ENCODE peak calls at places on chromosomes 4 and X, in ten cellular contexts. One of them, this sample, is unnamed.

GRCh38 chr4:116101321-116101720 is 984.1 kb downstream of the TRAM1L1 start:
- DNase-seq in left colon: no peak
- DNase-seq in activated naive CD4-positive, alpha-beta T cell treated with anti-CD3 and anti-CD28 coated beads, Interleukin-2, amount 50 U/mL, for 16 hours: no peak
- DNase-seq in T-helper 1 cell: no peak
- DNase-seq in Caki2: no peak
- DNase-seq in NCI-H1436: no peak
- DNase-seq in hypothalamus: no peak
- DNase-seq in OCI-LY7: no peak
- DNase-seq in GM12864: no peak
- DNase-seq in T follicular helper cell: no peak
- DNase-seq in this sample: no peak

GRCh38 chr4:8681391-8681790 is 88.8 kb downstream of the CPZ start:
- DNase-seq in activated naive CD4-positive, alpha-beta T cell treated with anti-CD3 and anti-CD28 coated beads, Interleukin-2, amount 50 U/mL, for 16 hours: no peak
- DNase-seq in GM12864: no peak
- DNase-seq in T follicular helper cell: no peak
- DNase-seq in Caki2: no peak
- DNase-seq in T-helper 1 cell: no peak
- DNase-seq in hypothalamus: no peak
- DNase-seq in OCI-LY7: no peak
- DNase-seq in left colon: no peak
- DNase-seq in NCI-H1436: no peak
- DNase-seq in this sample: peak

GRCh38 chrX:107146670-107147069 is 28.0 kb upstream of the RBM41 start:
- DNase-seq in activated naive CD4-positive, alpha-beta T cell treated with anti-CD3 and anti-CD28 coated beads, Interleukin-2, amount 50 U/mL, for 16 hours: no peak
- DNase-seq in T follicular helper cell: no peak
- DNase-seq in OCI-LY7: no peak
- DNase-seq in GM12864: no peak
- DNase-seq in Caki2: no peak
- DNase-seq in T-helper 1 cell: no peak
- DNase-seq in hypothalamus: no peak
- DNase-seq in left colon: no peak
- DNase-seq in NCI-H1436: no peak
- DNase-seq in this sample: no peak

GRCh38 chrX:70476934-70477733 is 32.5 kb downstream of the DLG3 start:
- DNase-seq in Caki2: peak
- DNase-seq in activated naive CD4-positive, alpha-beta T cell treated with anti-CD3 and anti-CD28 coated beads, Interleukin-2, amount 50 U/mL, for 16 hours: no peak
- DNase-seq in NCI-H1436: no peak
- DNase-seq in T-helper 1 cell: no peak
- DNase-seq in OCI-LY7: no peak
- DNase-seq in left colon: peak
- DNase-seq in GM12864: no peak
- DNase-seq in T follicular helper cell: no peak
- DNase-seq in hypothalamus: no peak
- DNase-seq in this sample: no peak

GRCh38 chr4:83618431-83618830 is 82.5 kb downstream of the GPAT3 start:
- DNase-seq in T-helper 1 cell: no peak
- DNase-seq in activated naive CD4-positive, alpha-beta T cell treated with anti-CD3 and anti-CD28 coated beads, Interleukin-2, amount 50 U/mL, for 16 hours: no peak
- DNase-seq in T follicular helper cell: no peak
- DNase-seq in NCI-H1436: no peak
- DNase-seq in OCI-LY7: no peak
- DNase-seq in left colon: peak
- DNase-seq in GM12864: no peak
- DNase-seq in Caki2: peak
- DNase-seq in hypothalamus: no peak
- DNase-seq in this sample: no peak

GRCh38 chrX:20727447-20727846 is 460.7 kb upstream of the RPS6KA3 start:
- DNase-seq in left colon: no peak
- DNase-seq in OCI-LY7: no peak
- DNase-seq in Caki2: no peak
- DNase-seq in hypothalamus: no peak
- DNase-seq in activated naive CD4-positive, alpha-beta T cell treated with anti-CD3 and anti-CD28 coated beads, Interleukin-2, amount 50 U/mL, for 16 hours: no peak
- DNase-seq in GM12864: no peak
- DNase-seq in T follicular helper cell: no peak
- DNase-seq in NCI-H1436: no peak
- DNase-seq in T-helper 1 cell: no peak
- DNase-seq in this sample: no peak

GRCh38 chr4:40811886-40812857 is 62.4 kb downstream of the NSUN7 start:
- DNase-seq in GM12864: no peak
- DNase-seq in Caki2: no peak
- DNase-seq in T follicular helper cell: no peak
- DNase-seq in hypothalamus: no peak
- DNase-seq in activated naive CD4-positive, alpha-beta T cell treated with anti-CD3 and anti-CD28 coated beads, Interleukin-2, amount 50 U/mL, for 16 hours: no peak
- DNase-seq in OCI-LY7: no peak
- DNase-seq in NCI-H1436: no peak
- DNase-seq in left colon: no peak
- DNase-seq in T-helper 1 cell: no peak
- DNase-seq in this sample: no peak

GRCh38 chr4:173684223-173684622 is 154.2 kb upstream of the HAND2 start:
- DNase-seq in T-helper 1 cell: no peak
- DNase-seq in T follicular helper cell: no peak
- DNase-seq in hypothalamus: no peak
- DNase-seq in NCI-H1436: no peak
- DNase-seq in OCI-LY7: no peak
- DNase-seq in Caki2: no peak
- DNase-seq in GM12864: no peak
- DNase-seq in left colon: no peak
- DNase-seq in activated naive CD4-positive, alpha-beta T cell treated with anti-CD3 and anti-CD28 coated beads, Interleukin-2, amount 50 U/mL, for 16 hours: no peak
- DNase-seq in this sample: no peak

GRCh38 chrX:14936561-14936960 is 63.3 kb downstream of the MOSPD2 start:
- DNase-seq in GM12864: no peak
- DNase-seq in OCI-LY7: no peak
- DNase-seq in left colon: no peak
- DNase-seq in T-helper 1 cell: no peak
- DNase-seq in activated naive CD4-positive, alpha-beta T cell treated with anti-CD3 and anti-CD28 coated beads, Interleukin-2, amount 50 U/mL, for 16 hours: no peak
- DNase-seq in NCI-H1436: no peak
- DNase-seq in T follicular helper cell: no peak
- DNase-seq in Caki2: peak
- DNase-seq in hypothalamus: no peak
- DNase-seq in this sample: no peak

GRCh38 chr4:139281212-139281611 is 1.2 kb upstream of the MGARP start:
- DNase-seq in GM12864: no peak
- DNase-seq in T follicular helper cell: no peak
- DNase-seq in T-helper 1 cell: no peak
- DNase-seq in NCI-H1436: no peak
- DNase-seq in Caki2: no peak
- DNase-seq in OCI-LY7: no peak
- DNase-seq in left colon: no peak
- DNase-seq in hypothalamus: no peak
- DNase-seq in activated naive CD4-positive, alpha-beta T cell treated with anti-CD3 and anti-CD28 coated beads, Interleukin-2, amount 50 U/mL, for 16 hours: no peak
- DNase-seq in this sample: no peak

GRCh38 chr4:47703008-47703407 is 134.9 kb downstream of the CORIN start:
- DNase-seq in left colon: no peak
- DNase-seq in T-helper 1 cell: no peak
- DNase-seq in hypothalamus: no peak
- DNase-seq in T follicular helper cell: no peak
- DNase-seq in activated naive CD4-positive, alpha-beta T cell treated with anti-CD3 and anti-CD28 coated beads, Interleukin-2, amount 50 U/mL, for 16 hours: no peak
- DNase-seq in OCI-LY7: no peak
- DNase-seq in GM12864: no peak
- DNase-seq in NCI-H1436: no peak
- DNase-seq in Caki2: no peak
- DNase-seq in this sample: no peak

GRCh38 chrX:31223817-31224216 is 152.0 kb upstream of the FTHL17 start:
- DNase-seq in T follicular helper cell: no peak
- DNase-seq in GM12864: peak
- DNase-seq in hypothalamus: no peak
- DNase-seq in Caki2: no peak
- DNase-seq in OCI-LY7: peak
- DNase-seq in left colon: no peak
- DNase-seq in NCI-H1436: no peak
- DNase-seq in activated naive CD4-positive, alpha-beta T cell treated with anti-CD3 and anti-CD28 coated beads, Interleukin-2, amount 50 U/mL, for 16 hours: no peak
- DNase-seq in T-helper 1 cell: no peak
- DNase-seq in this sample: no peak

GRCh38 chrX:19517965-19518364 is 2.7 kb upstream of the MAP3K15 start:
- DNase-seq in OCI-LY7: no peak
- DNase-seq in T follicular helper cell: no peak
- DNase-seq in hypothalamus: no peak
- DNase-seq in Caki2: no peak
- DNase-seq in GM12864: no peak
- DNase-seq in T-helper 1 cell: no peak
- DNase-seq in NCI-H1436: no peak
- DNase-seq in activated naive CD4-positive, alpha-beta T cell treated with anti-CD3 and anti-CD28 coated beads, Interleukin-2, amount 50 U/mL, for 16 hours: no peak
- DNase-seq in left colon: no peak
- DNase-seq in this sample: no peak

GRCh38 chr4:87224036-87224923 is 3.9 kb upstream of the KLHL8 start:
- DNase-seq in Caki2: no peak
- DNase-seq in left colon: no peak
- DNase-seq in OCI-LY7: no peak
- DNase-seq in hypothalamus: no peak
- DNase-seq in activated naive CD4-positive, alpha-beta T cell treated with anti-CD3 and anti-CD28 coated beads, Interleukin-2, amount 50 U/mL, for 16 hours: no peak
- DNase-seq in T follicular helper cell: no peak
- DNase-seq in T-helper 1 cell: no peak
- DNase-seq in NCI-H1436: no peak
- DNase-seq in GM12864: no peak
- DNase-seq in this sample: no peak

GRCh38 chrX:111181883-111182400 is 86.0 kb downstream of the PAK3 start:
- DNase-seq in NCI-H1436: peak
- DNase-seq in T-helper 1 cell: no peak
- DNase-seq in activated naive CD4-positive, alpha-beta T cell treated with anti-CD3 and anti-CD28 coated beads, Interleukin-2, amount 50 U/mL, for 16 hours: no peak
- DNase-seq in GM12864: no peak
- DNase-seq in T follicular helper cell: no peak
- DNase-seq in left colon: no peak
- DNase-seq in Caki2: no peak
- DNase-seq in hypothalamus: no peak
- DNase-seq in OCI-LY7: no peak
- DNase-seq in this sample: no peak

GRCh38 chr4:154877110-154877760 is 96.2 kb downstream of the RBM46 start:
- DNase-seq in OCI-LY7: peak
- DNase-seq in activated naive CD4-positive, alpha-beta T cell treated with anti-CD3 and anti-CD28 coated beads, Interleukin-2, amount 50 U/mL, for 16 hours: no peak
- DNase-seq in T-helper 1 cell: no peak
- DNase-seq in Caki2: peak
- DNase-seq in left colon: peak
- DNase-seq in GM12864: no peak
- DNase-seq in hypothalamus: no peak
- DNase-seq in NCI-H1436: no peak
- DNase-seq in T follicular helper cell: no peak
- DNase-seq in this sample: no peak

GRCh38 chr4:151012836-151013235 is 2.2 kb downstream of the LRBA start:
- DNase-seq in T-helper 1 cell: no peak
- DNase-seq in Caki2: peak
- DNase-seq in GM12864: no peak
- DNase-seq in T follicular helper cell: no peak
- DNase-seq in hypothalamus: no peak
- DNase-seq in activated naive CD4-positive, alpha-beta T cell treated with anti-CD3 and anti-CD28 coated beads, Interleukin-2, amount 50 U/mL, for 16 hours: no peak
- DNase-seq in NCI-H1436: no peak
- DNase-seq in OCI-LY7: peak
- DNase-seq in left colon: peak
- DNase-seq in this sample: no peak

GRCh38 chrX:46577116-46578005 is 3.8 kb downstream of the CHST7 start:
- DNase-seq in left colon: no peak
- DNase-seq in hypothalamus: no peak
- DNase-seq in activated naive CD4-positive, alpha-beta T cell treated with anti-CD3 and anti-CD28 coated beads, Interleukin-2, amount 50 U/mL, for 16 hours: no peak
- DNase-seq in Caki2: peak
- DNase-seq in T-helper 1 cell: no peak
- DNase-seq in NCI-H1436: no peak
- DNase-seq in OCI-LY7: no peak
- DNase-seq in T follicular helper cell: no peak
- DNase-seq in GM12864: no peak
- DNase-seq in this sample: no peak

GRCh38 chr4:25810016-25810415 is 52.8 kb downstream of the SEL1L3 start:
- DNase-seq in NCI-H1436: no peak
- DNase-seq in GM12864: no peak
- DNase-seq in T follicular helper cell: no peak
- DNase-seq in left colon: no peak
- DNase-seq in hypothalamus: no peak
- DNase-seq in Caki2: no peak
- DNase-seq in activated naive CD4-positive, alpha-beta T cell treated with anti-CD3 and anti-CD28 coated beads, Interleukin-2, amount 50 U/mL, for 16 hours: no peak
- DNase-seq in OCI-LY7: no peak
- DNase-seq in T-helper 1 cell: no peak
- DNase-seq in this sample: no peak

GRCh38 chr4:76687730-76688441 is 210.1 kb downstream of the SOWAHB start:
- DNase-seq in hypothalamus: no peak
- DNase-seq in T-helper 1 cell: no peak
- DNase-seq in NCI-H1436: peak
- DNase-seq in left colon: no peak
- DNase-seq in activated naive CD4-positive, alpha-beta T cell treated with anti-CD3 and anti-CD28 coated beads, Interleukin-2, amount 50 U/mL, for 16 hours: no peak
- DNase-seq in GM12864: no peak
- DNase-seq in T follicular helper cell: no peak
- DNase-seq in OCI-LY7: no peak
- DNase-seq in Caki2: peak
- DNase-seq in this sample: no peak

GRCh38 chr4:176879370-176880116 is 86.8 kb upstream of the VEGFC start:
- DNase-seq in T follicular helper cell: no peak
- DNase-seq in T-helper 1 cell: no peak
- DNase-seq in OCI-LY7: no peak
- DNase-seq in GM12864: no peak
- DNase-seq in hypothalamus: no peak
- DNase-seq in left colon: no peak
- DNase-seq in NCI-H1436: no peak
- DNase-seq in activated naive CD4-positive, alpha-beta T cell treated with anti-CD3 and anti-CD28 coated beads, Interleukin-2, amount 50 U/mL, for 16 hours: no peak
- DNase-seq in Caki2: no peak
- DNase-seq in this sample: no peak

GRCh38 chr4:47315346-47315745 is 148.2 kb downstream of the COMMD8 start:
- DNase-seq in left colon: no peak
- DNase-seq in T-helper 1 cell: no peak
- DNase-seq in T follicular helper cell: no peak
- DNase-seq in OCI-LY7: no peak
- DNase-seq in activated naive CD4-positive, alpha-beta T cell treated with anti-CD3 and anti-CD28 coated beads, Interleukin-2, amount 50 U/mL, for 16 hours: no peak
- DNase-seq in Caki2: peak
- DNase-seq in NCI-H1436: no peak
- DNase-seq in hypothalamus: no peak
- DNase-seq in GM12864: no peak
- DNase-seq in this sample: no peak

GRCh38 chr4:183154701-183155391 is 55.8 kb downstream of the WWC2 start:
- DNase-seq in left colon: peak
- DNase-seq in NCI-H1436: no peak
- DNase-seq in activated naive CD4-positive, alpha-beta T cell treated with anti-CD3 and anti-CD28 coated beads, Interleukin-2, amount 50 U/mL, for 16 hours: no peak
- DNase-seq in Caki2: peak
- DNase-seq in hypothalamus: no peak
- DNase-seq in GM12864: no peak
- DNase-seq in T follicular helper cell: no peak
- DNase-seq in T-helper 1 cell: no peak
- DNase-seq in OCI-LY7: no peak
- DNase-seq in this sample: no peak

GRCh38 chr4:38957239-38957815 is 74.9 kb downstream of the TMEM156 start:
- DNase-seq in T-helper 1 cell: no peak
- DNase-seq in GM12864: no peak
- DNase-seq in activated naive CD4-positive, alpha-beta T cell treated with anti-CD3 and anti-CD28 coated beads, Interleukin-2, amount 50 U/mL, for 16 hours: no peak
- DNase-seq in NCI-H1436: no peak
- DNase-seq in T follicular helper cell: no peak
- DNase-seq in OCI-LY7: no peak
- DNase-seq in Caki2: no peak
- DNase-seq in left colon: no peak
- DNase-seq in hypothalamus: no peak
- DNase-seq in this sample: no peak

GRCh38 chr4:13524504-13525243 is 19.6 kb downstream of the NKX3-2 start:
- DNase-seq in OCI-LY7: no peak
- DNase-seq in activated naive CD4-positive, alpha-beta T cell treated with anti-CD3 and anti-CD28 coated beads, Interleukin-2, amount 50 U/mL, for 16 hours: no peak
- DNase-seq in GM12864: no peak
- DNase-seq in left colon: no peak
- DNase-seq in hypothalamus: no peak
- DNase-seq in T-helper 1 cell: no peak
- DNase-seq in Caki2: no peak
- DNase-seq in NCI-H1436: no peak
- DNase-seq in T follicular helper cell: no peak
- DNase-seq in this sample: no peak